ENCODE peak calls at places on chromosomes 4 and X, in eight cellular contexts. K is MV-4-11, V is HTR-8/SVneo, X is Right ventricle myocardium superior, C is SJSA1, P is RPMI7951, A is SW480, Z is MCF 10A. F is an unnamed sample.

GRCh38 chrX:138710866-138711331 is 618 bp downstream of the FGF13 start:
- DNase-seq in C (peak; percentile 0), Z (no peak), K (no peak), X (no peak), P (no peak), V (no peak), A (no peak), F (no peak)

GRCh38 chr4:134465417-134465816 is 263.8 kb upstream of the PABPC4L start:
- DNase-seq in X (no peak), C (no peak), P (no peak), V (no peak), Z (no peak), A (no peak), K (no peak), F (no peak)

GRCh38 chrX:44415639-44416386 is 72.3 kb upstream of the EFHC2 start:
- DNase-seq in Z (peak; percentile 64), P (no peak), A (no peak), X (no peak), C (no peak), K (no peak), V (no peak), F (no peak)

GRCh38 chr4:131054489-131055019 is 1958.6 kb downstream of the C4orf33 start:
- DNase-seq in A (no peak), C (no peak), X (no peak), K (no peak), Z (peak; percentile 50), V (no peak), P (no peak), F (no peak)

GRCh38 chr4:101419324-101420135 is 72.2 kb upstream of the PPP3CA start:
- DNase-seq in X (no peak), C (no peak), Z (no peak), A (peak; percentile 24), P (peak; percentile 62), K (peak; percentile 88), V (no peak), F (peak; percentile 10)

GRCh38 chrX:39309018-39309620 is 507.9 kb downstream of the MID1IP1 start:
- DNase-seq in V (no peak), Z (peak; percentile 25), P (peak; percentile 89), C (no peak), X (no peak), A (peak; percentile 46), K (no peak), F (no peak)

GRCh38 chr4:53197760-53198150 is 168.1 kb downstream of the SCFD2 start:
- DNase-seq in P (peak; percentile 28), A (no peak), K (no peak), Z (no peak), X (no peak), C (no peak), V (no peak), F (no peak)

GRCh38 chr4:39469429-39470077 is 10.7 kb downstream of the LIAS start:
- DNase-seq in V (peak; percentile 65), C (peak; percentile 67), X (no peak), Z (peak; percentile 80), P (peak; percentile 85), K (peak; percentile 92), A (peak; percentile 60), F (peak; percentile 36)

GRCh38 chrX:97763391-97763790 is 879.7 kb downstream of the RPA4 start:
- DNase-seq in A (no peak), X (no peak), Z (no peak), P (no peak), C (no peak), K (no peak), V (no peak), F (no peak)

GRCh38 chrX:113384628-113385027 is 544.0 kb upstream of the AMOT start:
- DNase-seq in Z (peak; percentile 83), X (no peak), V (no peak), A (no peak), K (no peak), C (peak; percentile 41), P (peak; percentile 72), F (no peak)

GRCh38 chr4:1408418-1408817 is 2.2 kb upstream of the NKX1-1 start:
- DNase-seq in X (peak; percentile 14), Z (no peak), C (no peak), K (no peak), P (no peak), A (no peak), V (no peak), F (no peak)

GRCh38 chr4:159017323-159018036 is 85.4 kb upstream of the RAPGEF2 start:
- DNase-seq in P (no peak), V (no peak), X (no peak), Z (no peak), A (no peak), C (no peak), K (peak; percentile 37), F (no peak)

GRCh38 chr4:982291-982690 is 4.6 kb upstream of the IDUA start:
- DNase-seq in Z (no peak), C (no peak), V (no peak), K (no peak), X (no peak), A (no peak), P (no peak), F (no peak)

GRCh38 chr4:52713456-52713937 is 37.7 kb downstream of the ERVMER34-1 start:
- DNase-seq in P (no peak), X (peak; percentile 48), V (no peak), Z (no peak), K (no peak), A (no peak), C (no peak), F (no peak)

GRCh38 chr4:181854142-181854541 is 389.1 kb upstream of the TENM3 start:
- DNase-seq in Z (peak; percentile 7), P (peak; percentile 90), X (no peak), K (no peak), C (no peak), V (no peak), A (no peak), F (no peak)

GRCh38 chr4:19728773-19729172 is 522.9 kb upstream of the SLIT2 start:
- DNase-seq in Z (no peak), V (no peak), K (no peak), X (no peak), A (no peak), C (no peak), P (no peak), F (no peak)

GRCh38 chr4:123555500-123556273 is 159.1 kb downstream of the SPRY1 start:
- DNase-seq in X (peak; percentile 90), K (peak; percentile 72), C (peak; percentile 9), P (peak; percentile 20), Z (peak; percentile 99), A (peak; percentile 63), V (peak; percentile 62), F (no peak)

GRCh38 chr4:110139106-110139505 is 59.3 kb downstream of the ELOVL6 start:
- DNase-seq in A (no peak), Z (no peak), C (no peak), V (no peak), K (no peak), P (no peak), X (no peak), F (no peak)

GRCh38 chrX:44873415-44874270 is 655 bp downstream of the KDM6A start:
- DNase-seq in Z (peak; percentile 65), A (peak; percentile 50), K (peak; percentile 33), C (peak; percentile 65), V (no peak), X (peak; percentile 66), P (peak; percentile 49), F (no peak)

GRCh38 chrX:136779346-136779781 is 1.4 kb downstream of the ARHGEF6 start:
- DNase-seq in X (no peak), K (peak; percentile 84), A (no peak), V (no peak), Z (no peak), P (no peak), C (peak; percentile 7), F (no peak)

GRCh38 chr4:66169341-66169740 is 499.1 kb upstream of the EPHA5 start:
- DNase-seq in V (no peak), K (no peak), A (no peak), X (no peak), C (no peak), Z (peak; percentile 52), P (no peak), F (no peak)

GRCh38 chrX:66632986-66633385 is 5.9 kb downstream of the EDA2R start:
- DNase-seq in A (no peak), Z (peak; percentile 33), P (no peak), K (no peak), C (peak; percentile 53), X (no peak), V (no peak), F (no peak)

GRCh38 chr4:110003401-110004187 is 90.9 kb downstream of the EGF start:
- DNase-seq in Z (no peak), X (no peak), P (no peak), C (no peak), A (no peak), V (no peak), K (no peak), F (no peak)

GRCh38 chrX:149570668-149571067 is 16.6 kb downstream of the MAGEA9B start:
- DNase-seq in X (no peak), Z (peak; percentile 72), A (peak; percentile 0), K (peak; percentile 68), C (peak; percentile 10), V (no peak), P (peak; percentile 73), F (no peak)

GRCh38 chr4:38365748-38366310 is 298.2 kb upstream of the KLF3 start:
- DNase-seq in P (no peak), K (no peak), A (no peak), Z (no peak), V (no peak), X (no peak), C (no peak), F (peak; percentile 11)

F was measured in NCI-H1436.